ENCODE peak calls at places on chromosome 5, in four cellular contexts. D, R, T and Y are unnamed samples.

GRCh38 chr5:141427783-141428426 is 2.4 kb upstream of the PCDHGA12 start:
- DNase-seq in R (no peak), T (no peak), D (no peak), Y (no peak)

GRCh38 chr5:94524841-94525697 is 93.3 kb downstream of the KIAA0825 start:
- DNase-seq in R (no peak), T (no peak), D (no peak), Y (no peak)

GRCh38 chr5:32760091-32760509 is 49.0 kb downstream of the NPR3 start:
- DNase-seq in D (no peak), T (no peak), R (no peak), Y (no peak)

GRCh38 chr5:180820788-180821321 is 18.2 kb upstream of the MGAT1 start:
- DNase-seq in T (no peak), R (peak), D (no peak), Y (peak)

GRCh38 chr5:95449460-95449859 is 58.3 kb downstream of the FAM81B start:
- DNase-seq in R (no peak), D (no peak), T (no peak), Y (no peak)

GRCh38 chr5:137037848-137038247 is 461.3 kb downstream of the SPOCK1 start:
- DNase-seq in R (no peak), D (no peak), T (no peak), Y (no peak)

GRCh38 chr5:73957397-73958001 is 331.5 kb downstream of the ARHGEF28 start:
- DNase-seq in D (no peak), T (no peak), R (no peak), Y (no peak)

GRCh38 chr5:5298841-5299543 is 123.5 kb upstream of the ICE1 start:
- DNase-seq in R (no peak), D (no peak), T (no peak), Y (no peak)

GRCh38 chr5:52007230-52007858 is 624.1 kb downstream of the ISL1 start:
- DNase-seq in R (no peak), D (no peak), T (no peak), Y (no peak)

GRCh38 chr5:1550287-1551076 is 26.7 kb upstream of the LPCAT1 start:
- DNase-seq in R (peak), T (no peak), D (peak), Y (peak)

GRCh38 chr5:41408676-41409443 is 101.5 kb downstream of the PLCXD3 start:
- DNase-seq in T (no peak), D (no peak), R (no peak), Y (no peak)

GRCh38 chr5:74767579-74767913 is 497 bp downstream of the NSA2 start:
- DNase-seq in T (no peak), R (no peak), D (no peak), Y (no peak)

GRCh38 chr5:1800470-1801060 is 642 bp upstream of the NDUFS6 start:
- DNase-seq in D (no peak), R (no peak), T (no peak), Y (no peak)

GRCh38 chr5:145324767-145325479 is 510.2 kb downstream of the PRELID2 start:
- DNase-seq in D (no peak), R (no peak), T (no peak), Y (no peak)

GRCh38 chr5:175714686-175715085 is 56.8 kb downstream of the HRH2 start:
- DNase-seq in R (peak), D (peak), T (no peak), Y (no peak)

GRCh38 chr5:102536323-102536928 is 37.6 kb upstream of the SLCO6A1 start:
- DNase-seq in R (no peak), D (no peak), T (no peak), Y (no peak)

GRCh38 chr5:20636686-20637085 is 648.7 kb upstream of the CDH18 start:
- DNase-seq in T (no peak), R (no peak), D (no peak), Y (no peak)

GRCh38 chr5:147068998-147069397 is 165.8 kb upstream of the STK32A start:
- DNase-seq in T (no peak), R (no peak), D (no peak), Y (no peak)

GRCh38 chr5:67160985-67161384 is 35.6 kb downstream of the CD180 start:
- DNase-seq in T (no peak), D (no peak), R (no peak), Y (no peak)

GRCh38 chr5:81852277-81853004 is 101.5 kb upstream of the SSBP2 start:
- DNase-seq in D (peak), R (peak), T (peak), Y (peak)

GRCh38 chr5:81850494-81850893 is 99.6 kb upstream of the SSBP2 start:
- DNase-seq in T (peak), R (no peak), D (no peak), Y (peak)

GRCh38 chr5:81853005-81853357 is 102.1 kb upstream of the SSBP2 start:
- DNase-seq in D (no peak), R (no peak), T (no peak), Y (no peak)

GRCh38 chr5:81850932-81851331 is 100.0 kb upstream of the SSBP2 start:
- DNase-seq in T (no peak), R (no peak), D (no peak), Y (no peak)

GRCh38 chr5:81851481-81852178 is 100.7 kb upstream of the SSBP2 start:
- DNase-seq in T (peak), D (peak), R (peak), Y (peak)
- TF ChIP-seq POLR2A in T (peak), D (no peak), R (no peak), Y (no peak)

GRCh38 chr5:133321286-133321832 is 269.5 kb downstream of the HSPA4 start:
- DNase-seq in D (peak), T (no peak), R (no peak), Y (peak)
- TF ChIP-seq POLR2A in D (no peak), T (no peak), R (no peak), Y (no peak)

DNA sequence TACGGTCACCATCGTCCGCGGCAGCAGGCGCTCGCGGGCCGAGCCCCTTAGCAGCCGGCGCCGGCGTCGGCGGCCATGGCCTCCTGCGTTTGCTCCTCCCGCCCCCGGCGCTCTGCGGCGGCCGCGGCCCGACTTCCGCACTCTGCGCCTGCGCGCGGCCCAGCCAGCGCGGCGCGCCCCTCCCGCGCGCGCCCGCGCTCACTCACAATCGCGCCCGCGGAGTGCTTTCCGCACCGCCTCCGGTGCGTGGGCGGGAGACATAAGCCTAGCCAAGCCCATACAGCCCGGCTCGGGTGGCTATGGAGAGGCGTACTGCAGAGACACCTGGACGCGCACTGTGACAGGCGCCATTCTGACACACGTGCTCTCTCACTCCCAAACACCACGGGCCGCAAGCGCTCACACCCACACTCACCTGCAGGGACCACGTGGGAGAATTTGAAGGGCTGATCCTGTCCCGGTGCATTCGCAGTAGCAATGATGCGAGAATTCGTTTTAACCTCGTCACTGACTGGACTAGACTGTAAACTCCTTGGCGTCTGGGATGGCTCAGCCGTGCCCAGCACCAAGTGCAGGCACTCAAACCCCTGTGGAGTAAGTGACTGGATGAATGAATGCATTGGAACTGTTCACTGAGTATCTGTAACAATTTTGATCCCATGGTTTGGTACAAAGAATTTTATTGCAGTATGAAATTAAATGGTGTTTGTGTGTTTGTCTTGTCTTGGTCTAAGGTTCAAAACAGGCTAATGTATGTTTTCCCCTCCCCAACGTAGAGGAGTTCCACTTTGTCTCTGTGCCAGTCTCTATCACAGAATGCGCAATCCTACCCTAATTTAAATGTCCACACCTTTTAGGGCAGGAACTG is at the start of gene RNF145:
- DNase-seq in R (peak), T (peak), D (peak), Y (peak)
- TF ChIP-seq POLR2A in R (no peak), T (peak), D (no peak), Y (no peak)

GRCh38 chr5:150411245-150411979 is 1.3 kb downstream of the CD74 start:
- DNase-seq in D (peak), T (peak), R (no peak), Y (peak)
- TF ChIP-seq POLR2A in D (peak), T (no peak), R (no peak), Y (no peak)

GRCh38 chr5:44809215-44809955 is 638 bp downstream of the MRPS30 start:
- DNase-seq in R (peak), T (peak), D (peak), Y (peak)
- TF ChIP-seq POLR2A in R (no peak), T (no peak), D (no peak), Y (no peak)

GRCh38 chr5:178483620-178484019 is 106.6 kb downstream of the COL23A1 start:
- DNase-seq in D (peak), T (no peak), R (no peak), Y (peak)
- TF ChIP-seq POLR2A in D (no peak), T (no peak), R (no peak), Y (no peak)